ENCODE peak calls at places on chromosome 4, in eight cellular contexts. S, P, Z, C, T, V, F and N are unnamed samples.

GRCh38 chr4:25913851-25914669 is at the start of gene SMIM20:
- DNase-seq in S (peak), P (peak), Z (peak), C (peak), T (peak), V (peak), F (peak), N (peak)

GRCh38 chr4:177263818-177264217 is 45.9 kb upstream of the NEIL3 start:
- DNase-seq in S (no peak), P (no peak), Z (no peak), C (no peak), T (no peak), V (no peak), F (no peak), N (no peak)

GRCh38 chr4:37243061-37243460 is 1.5 kb upstream of the NWD2 start:
- DNase-seq in S (no peak), P (no peak), Z (no peak), C (no peak), T (no peak), V (no peak), F (no peak), N (peak)

GRCh38 chr4:16226816-16227461 is 668 bp upstream of the TAPT1 start:
- DNase-seq in S (no peak), P (peak), Z (peak), C (peak), T (no peak), V (peak), F (peak), N (peak)

GRCh38 chr4:165784672-165785071 is 88.4 kb upstream of the TLL1 start:
- DNase-seq in S (no peak), P (no peak), Z (peak), C (no peak), T (no peak), V (no peak), F (no peak), N (no peak)

GRCh38 chr4:84855774-84856173 is 110.7 kb downstream of the WDFY3 start:
- DNase-seq in S (no peak), P (no peak), Z (no peak), C (no peak), T (no peak), V (peak), F (no peak), N (no peak)

GRCh38 chr4:118281611-118282442 is 71.0 kb downstream of the PRSS12 start:
- DNase-seq in S (no peak), P (no peak), Z (no peak), C (no peak), T (no peak), V (peak), F (no peak), N (no peak)

GRCh38 chr4:70236125-70236524 is 6.3 kb upstream of the CSN3 start:
- DNase-seq in S (no peak), P (no peak), Z (no peak), C (no peak), T (no peak), V (no peak), F (no peak), N (no peak)

GRCh38 chr4:141702472-141703182 is 66.2 kb downstream of the IL15 start:
- DNase-seq in S (no peak), P (no peak), Z (no peak), C (no peak), T (no peak), V (no peak), F (no peak), N (no peak)
- TF ChIP-seq POLR2AphosphoS5 in S (no peak), P (no peak), Z (no peak), C (no peak), T (no peak), V (no peak), F (no peak), N (no peak)

DNA sequence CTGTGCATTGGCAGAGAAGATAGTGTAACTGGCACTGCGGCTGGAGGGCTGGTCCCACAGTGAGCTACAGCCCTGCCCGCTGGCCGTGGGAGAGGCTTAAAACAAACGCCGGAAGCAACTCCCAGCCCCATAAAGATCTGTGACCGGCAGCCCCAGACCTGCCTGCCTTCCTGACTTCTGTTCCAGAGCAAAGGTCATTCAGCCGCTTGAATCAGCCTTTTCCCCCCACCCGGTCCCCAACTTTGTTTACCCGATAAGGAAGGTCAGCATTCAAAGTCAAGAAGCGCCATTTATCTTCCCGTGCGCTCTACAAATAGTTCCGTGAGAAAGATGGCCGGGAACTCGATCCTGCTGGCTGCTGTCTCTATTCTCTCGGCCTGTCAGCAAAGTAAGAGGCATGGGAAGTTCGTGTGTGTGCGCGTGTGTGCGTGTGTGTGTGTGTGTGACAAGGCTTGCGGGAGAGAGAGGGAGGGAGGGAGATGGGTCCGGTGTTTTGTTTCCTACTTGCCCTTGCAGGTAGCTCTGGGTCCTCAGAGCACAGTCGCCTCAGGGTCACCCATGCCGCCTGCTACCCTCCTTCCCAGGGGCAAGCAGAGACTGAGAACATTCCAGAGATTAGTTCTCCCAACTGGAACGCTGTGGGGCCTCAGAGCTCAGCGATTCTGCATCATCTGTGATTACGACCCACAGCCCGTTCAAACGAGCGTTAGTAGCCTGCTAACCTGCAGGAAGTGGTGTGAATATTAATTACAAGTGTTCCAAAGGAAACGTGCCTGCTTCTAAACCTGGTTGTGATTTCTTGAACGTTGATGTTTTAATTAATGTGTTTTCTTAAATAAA is at the start of gene MGST2:
- DNase-seq in S (no peak), P (peak), Z (peak), C (peak), T (no peak), V (peak), F (peak), N (peak)
- TF ChIP-seq POLR2A in S (peak), P (no peak), Z (peak), C (no peak), T (peak), V (peak), F (peak), N (peak)

GRCh38 chr4:20832821-20833220 is 132.6 kb downstream of the PACRGL start:
- DNase-seq in S (no peak), P (no peak), Z (no peak), C (no peak), T (no peak), V (no peak), F (no peak), N (no peak)

GRCh38 chr4:20831746-20832145 is 131.5 kb downstream of the PACRGL start:
- DNase-seq in S (no peak), P (no peak), Z (no peak), C (no peak), T (no peak), V (no peak), F (no peak), N (no peak)

GRCh38 chr4:20825493-20825892 is 125.2 kb downstream of the PACRGL start:
- DNase-seq in S (no peak), P (no peak), Z (no peak), C (no peak), T (no peak), V (no peak), F (no peak), N (no peak)

DNA sequence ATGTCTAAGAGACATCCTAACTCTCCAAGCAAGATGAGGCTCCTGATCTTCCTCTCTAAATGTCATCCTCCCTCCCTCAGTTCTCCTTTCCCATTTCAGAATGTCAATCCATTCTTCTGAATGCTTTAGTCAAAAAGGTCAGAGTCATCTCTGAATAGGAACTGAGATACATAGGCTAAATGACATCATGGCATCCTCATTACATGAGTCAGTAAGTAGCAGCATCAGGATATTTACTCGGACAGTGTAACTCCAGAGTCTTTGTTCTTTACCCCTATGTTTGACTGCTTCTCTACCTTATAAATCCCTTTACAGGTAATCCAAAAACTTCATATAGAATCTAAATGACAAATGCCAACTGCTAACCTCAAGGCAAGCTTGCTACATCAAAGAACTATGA is 129.7 kb downstream of the PACRGL start:
- DNase-seq in S (no peak), P (no peak), Z (no peak), C (no peak), T (no peak), V (no peak), F (no peak), N (no peak)
- TF ChIP-seq EP300 in S (no peak), P (no peak), Z (no peak), C (no peak), T (no peak), V (no peak), F (no peak), N (no peak)

GRCh38 chr4:103424853-103425252 is 226.7 kb upstream of the CENPE start:
- DNase-seq in S (no peak), P (peak), Z (peak), C (no peak), T (no peak), V (peak), F (no peak), N (no peak)
- TF ChIP-seq POLR2AphosphoS5 in S (no peak), P (no peak), Z (no peak), C (no peak), T (no peak), V (no peak), F (no peak), N (no peak)

DNA sequence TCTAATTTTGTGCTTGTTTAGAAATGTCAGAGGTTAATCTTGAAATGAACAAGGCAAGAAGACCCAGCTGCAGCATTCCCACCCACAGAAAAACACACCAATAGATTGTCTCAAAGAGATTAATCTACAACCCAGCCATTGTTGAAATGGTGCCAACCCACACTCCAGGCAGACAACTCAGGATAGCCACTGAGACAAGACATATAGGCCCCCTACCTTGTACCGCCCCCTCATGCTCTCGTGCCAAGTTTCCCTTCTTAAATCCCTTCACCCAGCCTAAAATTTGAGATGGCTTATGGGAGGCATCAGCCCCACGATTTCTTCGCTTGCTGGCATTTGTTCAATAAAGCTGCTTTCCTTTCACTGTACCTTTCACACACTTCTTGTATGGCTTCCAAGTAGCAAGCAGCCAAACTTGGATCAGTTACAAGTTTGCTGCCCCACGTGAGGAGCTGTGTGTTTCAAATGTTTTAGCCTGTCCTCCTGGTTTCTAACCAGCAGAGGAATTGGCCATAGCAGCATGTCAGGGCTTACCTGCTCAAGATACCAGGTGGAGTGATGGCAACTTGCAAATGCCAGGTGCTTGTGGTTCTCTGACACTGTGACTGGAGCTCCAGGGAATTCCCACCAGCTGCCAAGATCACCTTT is 1754.2 kb downstream of the C4orf33 start:
- DNase-seq in S (no peak), P (peak), Z (no peak), C (no peak), T (no peak), V (no peak), F (no peak), N (peak)
- TF ChIP-seq POLR2A in S (no peak), P (no peak), Z (no peak), C (no peak), T (no peak), V (no peak), F (no peak), N (no peak)

GRCh38 chr4:726235-726787 is 20.7 kb downstream of the PCGF3 start:
- DNase-seq in S (no peak), P (no peak), Z (no peak), C (no peak), T (no peak), V (no peak), F (no peak), N (no peak)
- TF ChIP-seq EP300 in S (no peak), P (no peak), Z (no peak), C (no peak), T (no peak), V (no peak), F (no peak), N (no peak)

DNA sequence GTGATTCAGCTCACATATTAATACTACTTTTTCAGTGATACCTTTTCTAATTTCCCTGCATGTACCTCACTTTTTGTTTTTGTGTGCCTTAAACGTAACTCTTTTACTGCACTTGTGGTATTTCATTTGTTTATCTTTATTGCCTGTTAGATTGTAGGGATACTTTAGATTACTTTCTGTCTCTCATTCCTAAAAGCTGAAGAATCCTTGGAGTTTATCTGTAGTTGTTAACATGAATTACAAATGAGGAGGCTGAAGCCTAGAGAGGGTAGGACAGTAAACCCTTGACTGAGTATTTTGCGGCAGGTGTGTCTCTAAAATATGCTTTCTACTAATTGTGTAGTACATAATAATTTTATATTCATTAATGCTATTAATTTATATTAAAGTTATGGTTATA is 34.9 kb downstream of the BMP2K start:
- DNase-seq in S (no peak), P (no peak), Z (no peak), C (no peak), T (no peak), V (no peak), F (no peak), N (no peak)
- TF ChIP-seq POLR2AphosphoS5 in S (no peak), P (no peak), Z (no peak), C (no peak), T (no peak), V (no peak), F (no peak), N (no peak)

GRCh38 chr4:38857354-38858096 is 908 bp upstream of the TLR6 start:
- DNase-seq in S (peak), P (no peak), Z (peak), C (peak), T (no peak), V (no peak), F (no peak), N (peak)
- TF ChIP-seq POLR2A in S (peak), P (no peak), Z (peak), C (no peak), T (no peak), V (no peak), F (no peak), N (no peak)

DNA sequence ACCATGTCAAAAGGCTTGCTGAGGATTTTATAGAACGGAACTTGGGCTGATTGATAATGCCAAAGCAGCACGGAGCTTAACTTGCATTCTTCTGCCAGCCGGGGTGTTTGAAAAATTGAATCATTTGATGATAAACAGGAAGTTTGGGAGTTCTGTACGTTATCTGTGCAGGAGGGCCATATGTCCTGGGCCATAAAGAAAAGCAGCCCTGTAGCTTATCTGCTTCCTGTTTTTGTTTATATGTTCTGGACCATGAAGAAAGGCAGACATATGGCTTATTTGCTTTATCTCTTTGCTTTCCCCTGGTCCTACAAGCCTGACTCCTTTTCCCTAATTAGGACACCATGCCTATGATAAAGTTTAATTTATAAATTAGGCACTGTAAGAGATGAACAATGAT is 62.4 kb downstream of the HOPX start:
- DNase-seq in S (no peak), P (no peak), Z (no peak), C (no peak), T (no peak), V (no peak), F (no peak), N (no peak)
- TF ChIP-seq EP300 in S (no peak), P (no peak), Z (no peak), C (no peak), T (no peak), V (no peak), F (no peak), N (no peak)